ENCODE peak calls at places on chromosomes 12 and 14, in four cellular contexts. One of them, this sample, is unnamed. For H3K4me1, the result is how much of the 10 kb centered on the place peaks cover.

GRCh38 chr12:116200812-116201211 is 76.7 kb downstream of the MED13L start:
- DNase-seq in A673: no peak
- DNase-seq in pancreas: no peak
- DNase-seq in right cardiac atrium: no peak
- DNase-seq in this sample: no peak

GRCh38 chr12:8560986-8561385 is 20.3 kb upstream of the CLEC4E start:
- DNase-seq in pancreas: no peak
- DNase-seq in A673: no peak
- DNase-seq in right cardiac atrium: no peak
- DNase-seq in this sample: no peak

GRCh38 chr12:2439332-2440100 is 355.3 kb upstream of the FKBP4 start:
- DNase-seq in A673: no peak
- DNase-seq in pancreas: no peak
- DNase-seq in right cardiac atrium: peak
- DNase-seq in this sample: no peak

GRCh38 chr14:96086574-96087077 is 47.5 kb downstream of the C14orf132 start:
- DNase-seq in right cardiac atrium: no peak
- DNase-seq in pancreas: no peak
- DNase-seq in A673: no peak
- DNase-seq in this sample: no peak

GRCh38 chr14:23916038-23916437 is 37.5 kb upstream of the DHRS4 start:
- DNase-seq in pancreas: no peak
- DNase-seq in right cardiac atrium: no peak
- DNase-seq in A673: no peak
- DNase-seq in this sample: no peak

GRCh38 chr14:60721331-60722162 is 2.6 kb downstream of the SIX4 start:
- DNase-seq in A673: peak
- DNase-seq in pancreas: peak
- DNase-seq in right cardiac atrium: peak
- DNase-seq in this sample: no peak

GRCh38 chr14:58737511-58737910 is 99.7 kb downstream of the DACT1 start:
- DNase-seq in right cardiac atrium: no peak
- DNase-seq in pancreas: no peak
- DNase-seq in A673: no peak
- DNase-seq in this sample: no peak

GRCh38 chr14:57712101-57712500 is 153.8 kb downstream of the SLC35F4 start:
- DNase-seq in pancreas: no peak
- DNase-seq in A673: peak
- DNase-seq in right cardiac atrium: no peak
- DNase-seq in this sample: no peak

GRCh38 chr14:100532154-100532915 is 54.9 kb downstream of the BEGAIN start:
- DNase-seq in A673: no peak
- DNase-seq in pancreas: peak
- DNase-seq in right cardiac atrium: no peak
- DNase-seq in this sample: no peak

GRCh38 chr14:73725116-73726024 is 11.2 kb upstream of the PNMA1 start:
- DNase-seq in right cardiac atrium: peak
- DNase-seq in pancreas: no peak
- DNase-seq in A673: peak
- DNase-seq in this sample: no peak

GRCh38 chr12:19547258-19547657 is 108.0 kb downstream of the AEBP2 start:
- DNase-seq in right cardiac atrium: no peak
- DNase-seq in pancreas: no peak
- DNase-seq in A673: no peak
- DNase-seq in this sample: no peak

GRCh38 chr12:126033746-126034145 is 968.5 kb downstream of the AACS start:
- DNase-seq in A673: no peak
- DNase-seq in pancreas: no peak
- DNase-seq in right cardiac atrium: no peak
- DNase-seq in this sample: no peak

GRCh38 chr14:100391777-100392176 is 68.6 kb downstream of the SLC25A47 start:
- DNase-seq in A673: no peak
- DNase-seq in pancreas: no peak
- DNase-seq in right cardiac atrium: no peak
- DNase-seq in this sample: no peak

GRCh38 chr12:121903202-121903601 is 14.6 kb downstream of the PSMD9 start:
- DNase-seq in A673: no peak
- DNase-seq in pancreas: no peak
- DNase-seq in right cardiac atrium: no peak
- DNase-seq in this sample: no peak

GRCh38 chr12:124177951-124178316 is 117.0 kb upstream of the RFLNA start:
- DNase-seq in A673: no peak
- DNase-seq in pancreas: no peak
- DNase-seq in right cardiac atrium: no peak
- DNase-seq in this sample: no peak

GRCh38 chr12:121916719-121917118 is 1.7 kb upstream of the CFAP251 start:
- DNase-seq in A673: peak
- DNase-seq in right cardiac atrium: no peak
- DNase-seq in pancreas: no peak
- DNase-seq in this sample: no peak

GRCh38 chr14:24279301-24280186 is 8.1 kb upstream of the RABGGTA start:
- DNase-seq in A673: peak
- DNase-seq in right cardiac atrium: peak
- DNase-seq in pancreas: no peak
- DNase-seq in this sample: no peak

GRCh38 chr14:58749066-58749669 is 111.4 kb downstream of the DACT1 start:
- DNase-seq in A673: peak
- DNase-seq in right cardiac atrium: no peak
- DNase-seq in pancreas: no peak
- DNase-seq in this sample: no peak

GRCh38 chr12:22169281-22169824 is 123.3 kb downstream of the CMAS start:
- DNase-seq in pancreas: no peak
- DNase-seq in right cardiac atrium: no peak
- DNase-seq in A673: no peak
- DNase-seq in this sample: no peak

GRCh38 chr12:113582521-113583218 is 111.0 kb upstream of the LHX5 start:
- DNase-seq in pancreas: no peak
- DNase-seq in A673: no peak
- DNase-seq in right cardiac atrium: no peak
- DNase-seq in this sample: peak

GRCh38 chr12:81530352-81530751 is 228.8 kb downstream of the PPFIA2 start:
- DNase-seq in A673: no peak
- DNase-seq in right cardiac atrium: no peak
- DNase-seq in pancreas: no peak
- DNase-seq in this sample: no peak

GRCh38 chr12:78375461-78375860 is 489.1 kb upstream of the SYT1 start:
- DNase-seq in A673: no peak
- DNase-seq in right cardiac atrium: no peak
- DNase-seq in pancreas: no peak
- DNase-seq in this sample: no peak

GRCh38 chr14:70020350-70021170 is 141.3 kb downstream of the SMOC1 start:
- DNase-seq in A673: no peak
- DNase-seq in pancreas: no peak
- DNase-seq in right cardiac atrium: peak
- DNase-seq in this sample: no peak

GRCh38 chr14:68967459-68967940 is 11.6 kb downstream of the ACTN1 start:
- DNase-seq in A673: no peak
- DNase-seq in right cardiac atrium: no peak
- DNase-seq in pancreas: no peak
- DNase-seq in this sample: no peak
- H3K4me1 ChIP-seq in A673: under half
- H3K4me1 ChIP-seq in right cardiac atrium: half or more
- H3K4me1 ChIP-seq in pancreas: under half
- H3K4me1 ChIP-seq in this sample: under half

GRCh38 chr12:51910168-51910567 is 2.9 kb downstream of the ACVRL1 start:
- DNase-seq in right cardiac atrium: no peak
- DNase-seq in pancreas: no peak
- DNase-seq in A673: peak
- DNase-seq in this sample: no peak
- H3K4me1 ChIP-seq in right cardiac atrium: under half
- H3K4me1 ChIP-seq in pancreas: under half
- H3K4me1 ChIP-seq in A673: under half
- H3K4me1 ChIP-seq in this sample: under half

DNA sequence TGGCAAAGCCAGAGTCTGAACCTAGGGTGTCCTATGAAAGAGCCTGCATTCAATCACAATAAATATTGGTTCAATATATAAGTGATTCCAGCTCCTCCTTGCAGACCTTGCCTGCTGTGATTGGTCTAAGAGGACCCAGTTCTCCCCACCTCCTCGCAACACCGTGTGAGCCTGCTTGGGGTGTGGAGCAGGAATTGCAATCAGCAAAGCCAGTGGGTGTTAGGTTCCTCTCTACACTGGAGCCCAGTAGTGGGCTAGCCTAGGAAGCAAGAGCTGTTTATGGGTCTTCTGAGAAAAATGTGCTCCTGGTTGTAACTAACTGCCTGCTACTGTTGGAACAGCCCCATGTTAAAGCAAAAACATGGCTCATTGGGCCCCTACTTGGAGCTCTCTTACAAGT is 3.5 kb upstream of the SELPLG start:
- DNase-seq in A673: no peak
- DNase-seq in pancreas: no peak
- DNase-seq in right cardiac atrium: no peak
- DNase-seq in this sample: no peak
- H3K4me1 ChIP-seq in A673: under half
- H3K4me1 ChIP-seq in pancreas: under half
- H3K4me1 ChIP-seq in right cardiac atrium: under half
- H3K4me1 ChIP-seq in this sample: under half

GRCh38 chr12:129873458-129873857 is 30.4 kb downstream of the TMEM132D start:
- DNase-seq in right cardiac atrium: no peak
- DNase-seq in pancreas: no peak
- DNase-seq in A673: no peak
- DNase-seq in this sample: no peak

GRCh38 chr12:129871991-129872969 is 31.5 kb downstream of the TMEM132D start:
- DNase-seq in pancreas: no peak
- DNase-seq in A673: peak
- DNase-seq in right cardiac atrium: no peak
- DNase-seq in this sample: peak

GRCh38 chr12:129868566-129868965 is 35.3 kb downstream of the TMEM132D start:
- DNase-seq in right cardiac atrium: no peak
- DNase-seq in A673: no peak
- DNase-seq in pancreas: no peak
- DNase-seq in this sample: no peak

GRCh38 chr12:129870146-129870545 is 33.7 kb downstream of the TMEM132D start:
- DNase-seq in right cardiac atrium: no peak
- DNase-seq in A673: no peak
- DNase-seq in pancreas: no peak
- DNase-seq in this sample: no peak

DNA sequence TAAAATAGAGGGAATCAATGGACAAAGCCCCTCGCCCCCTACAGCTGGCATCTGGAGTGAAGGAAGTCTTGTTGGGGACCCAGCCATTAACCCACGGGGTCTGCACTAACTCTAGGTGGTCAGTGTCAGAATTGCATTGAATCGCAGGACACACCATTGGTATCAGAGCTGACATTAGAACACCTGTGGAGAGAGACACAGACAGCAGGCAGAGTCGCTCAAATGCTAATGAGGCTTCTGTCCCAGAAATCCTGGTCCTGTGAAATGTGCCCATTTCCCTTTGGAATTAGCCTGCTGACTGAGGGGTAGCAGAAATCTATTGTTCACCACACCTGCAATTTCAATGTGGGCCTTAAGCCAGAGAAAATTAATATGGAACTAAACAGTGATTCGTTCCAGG is 33.0 kb downstream of the TMEM132D start:
- DNase-seq in A673: no peak
- DNase-seq in pancreas: no peak
- DNase-seq in right cardiac atrium: no peak
- DNase-seq in this sample: no peak
- H3K4me1 ChIP-seq in A673: under half
- H3K4me1 ChIP-seq in pancreas: under half
- H3K4me1 ChIP-seq in right cardiac atrium: under half
- H3K4me1 ChIP-seq in this sample: under half

GRCh38 chr14:105419305-105420091 is at the start of gene MTA1:
- DNase-seq in A673: peak
- DNase-seq in pancreas: peak
- DNase-seq in right cardiac atrium: peak
- DNase-seq in this sample: no peak
- H3K4me1 ChIP-seq in A673: under half
- H3K4me1 ChIP-seq in pancreas: under half
- H3K4me1 ChIP-seq in right cardiac atrium: under half
- H3K4me1 ChIP-seq in this sample: under half